ENCODE peak calls at places on chromosomes 12 and 14, in four cellular contexts. C, T, Q and B are unnamed samples.
A peak's percentile ranks its signal among the peaks of the same experiment; 100 is the strongest.

GRCh38 chr12:103975368-103975767 is 9.7 kb downstream of the TDG start:
- DNase-seq in C (no peak), T (no peak), Q (no peak), B (no peak)

GRCh38 chr12:2845280-2845679 is 10.4 kb upstream of the NRIP2 start:
- DNase-seq in C (peak; percentile 86), T (peak; percentile 69), Q (no peak), B (peak; percentile 72)

GRCh38 chr14:103696027-103696402 is 19.2 kb downstream of the XRCC3 start:
- DNase-seq in C (no peak), T (no peak), Q (no peak), B (no peak)

GRCh38 chr12:94445662-94446061 is 14.0 kb downstream of the CEP83 start:
- DNase-seq in C (no peak), T (peak; percentile 6), Q (no peak), B (no peak)

GRCh38 chr14:30214456-30215090 is 286.9 kb upstream of the PRKD1 start:
- DNase-seq in C (peak; percentile 39), T (peak; percentile 89), Q (no peak), B (peak; percentile 53)

GRCh38 chr12:125140918-125141573 is 75.8 kb downstream of the AACS start:
- DNase-seq in C (peak; percentile 74), T (peak; percentile 83), Q (no peak), B (peak; percentile 41)

GRCh38 chr12:25958254-25959068 is at the start of gene RASSF8:
- DNase-seq in C (peak; percentile 46), T (peak; percentile 59), Q (peak; percentile 37), B (no peak)

GRCh38 chr12:107749094-107749493 is 11.8 kb downstream of the PRDM4 start:
- DNase-seq in C (no peak), T (peak; percentile 46), Q (no peak), B (no peak)

GRCh38 chr14:23539209-23539866 is 12.2 kb downstream of the ZFHX2 start:
- DNase-seq in C (peak; percentile 17), T (peak; percentile 49), Q (no peak), B (no peak)

GRCh38 chr14:90275820-90276219 is 19.5 kb downstream of the PSMC1 start:
- DNase-seq in C (peak; percentile 94), T (peak; percentile 80), Q (no peak), B (no peak)

GRCh38 chr12:16509411-16509810 is 96.6 kb downstream of the LMO3 start:
- DNase-seq in C (no peak), T (no peak), Q (no peak), B (no peak)

GRCh38 chr14:50210074-50210473 is 21.3 kb downstream of the SOS2 start:
- DNase-seq in C (no peak), T (no peak), Q (no peak), B (no peak)

GRCh38 chr12:26123482-26123980 is 1.3 kb downstream of the BHLHE41 start:
- DNase-seq in C (no peak), T (peak; percentile 22), Q (no peak), B (no peak)

GRCh38 chr12:57452937-57453509 is 2.1 kb upstream of the INHBE start:
- DNase-seq in C (peak; percentile 81), T (peak; percentile 76), Q (peak; percentile 68), B (peak; percentile 51)

GRCh38 chr12:92533280-92533890 is 169.4 kb upstream of the PLEKHG7 start:
- DNase-seq in C (peak; percentile 55), T (peak; percentile 89), Q (no peak), B (peak; percentile 69)

GRCh38 chr14:99579077-99579836 is 24.8 kb downstream of the CCDC85C start:
- DNase-seq in C (no peak), T (no peak), Q (no peak), B (no peak)

GRCh38 chr14:24329736-24330135 is 5.1 kb downstream of the ADCY4 start:
- DNase-seq in C (no peak), T (no peak), Q (no peak), B (no peak)

DNA sequence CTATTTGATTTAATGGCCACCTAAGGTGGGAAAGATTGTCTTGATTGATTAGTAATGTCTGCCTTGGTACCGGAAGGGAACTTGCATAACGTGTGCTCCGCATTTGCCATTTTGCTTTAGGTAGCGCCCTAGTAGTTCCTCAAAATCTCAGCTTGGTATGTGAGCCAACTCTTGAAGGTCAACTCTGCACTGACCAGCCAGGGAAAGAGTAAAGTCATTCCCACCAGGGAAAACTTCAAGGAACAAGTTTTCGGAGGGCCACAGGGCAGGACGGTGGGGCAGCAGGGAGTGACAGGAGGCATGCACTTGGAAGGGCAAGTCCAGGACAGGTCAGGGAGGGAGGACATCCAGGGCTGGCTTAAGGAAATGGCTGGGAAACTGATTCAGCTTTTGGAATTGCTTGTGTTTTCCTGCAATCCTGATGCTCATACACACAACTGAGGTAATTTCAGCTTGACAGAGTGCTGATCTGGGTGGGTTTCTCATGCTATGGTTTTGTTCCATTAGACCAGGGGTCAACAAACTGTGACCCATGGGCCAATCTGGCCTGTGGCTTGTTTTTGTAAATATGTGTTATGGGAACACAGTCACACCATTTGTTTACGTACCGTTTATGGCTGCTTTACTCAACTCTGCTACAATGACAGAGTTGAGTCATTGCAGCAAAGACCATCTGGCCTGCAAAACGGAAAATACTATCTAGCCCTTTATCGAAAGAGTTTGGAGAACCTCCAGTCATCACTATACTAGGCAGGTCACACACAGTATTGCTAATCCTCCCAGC is 184.5 kb downstream of the RBM19 start:
- DNase-seq in C (peak; percentile 31), T (peak; percentile 77), Q (no peak), B (peak; percentile 22)
- H3K4me3 ChIP-seq in C (no peak overlapping the region), T (no peak overlapping the region), Q (no peak overlapping the region), B (no peak overlapping the region)

DNA sequence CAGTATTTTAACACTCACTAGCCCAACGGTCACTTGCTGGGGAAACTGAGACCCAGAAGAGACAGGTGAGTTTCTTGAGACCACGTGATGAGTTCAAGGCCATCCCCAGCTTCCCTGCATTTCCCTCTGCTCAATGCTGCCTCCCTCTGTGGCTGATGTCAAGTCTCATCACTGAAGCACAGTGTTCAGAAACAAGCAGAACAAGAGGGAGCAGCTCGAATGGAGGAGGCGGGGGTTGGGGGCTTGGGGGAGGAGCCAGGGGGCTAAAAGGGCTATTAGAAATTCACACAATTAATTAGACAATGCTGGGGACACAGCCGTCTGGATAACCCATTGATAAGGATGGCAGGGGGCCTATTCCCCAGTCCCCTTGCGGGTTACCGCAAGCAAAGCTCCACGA is 707.8 kb downstream of the MED13L start:
- DNase-seq in C (no peak), T (no peak), Q (no peak), B (no peak)
- H3K4me3 ChIP-seq in C (peak overlapping the region; percentile 41), T (no peak overlapping the region), Q (no peak overlapping the region), B (no peak overlapping the region)

GRCh38 chr12:108853426-108853825 is 4.0 kb downstream of the SSH1 start:
- DNase-seq in C (no peak), T (no peak), Q (no peak), B (no peak)

GRCh38 chr12:108854453-108855283 is 2.7 kb downstream of the SSH1 start:
- DNase-seq in C (peak; percentile 97), T (peak; percentile 100), Q (no peak), B (peak; percentile 97)

GRCh38 chr12:108854055-108854452 is 3.3 kb downstream of the SSH1 start:
- DNase-seq in C (peak; percentile 91), T (peak; percentile 98), Q (no peak), B (peak; percentile 90)

GRCh38 chr12:108850854-108851573 is 6.4 kb downstream of the SSH1 start:
- DNase-seq in C (peak; percentile 98), T (peak; percentile 89), Q (no peak), B (peak; percentile 76)

GRCh38 chr12:108852674-108853073 is 4.7 kb downstream of the SSH1 start:
- DNase-seq in C (no peak), T (no peak), Q (no peak), B (no peak)
- H3K4me3 ChIP-seq in C (peak overlapping the region; percentile 15), T (no peak overlapping the region), Q (no peak overlapping the region), B (no peak overlapping the region)

DNA sequence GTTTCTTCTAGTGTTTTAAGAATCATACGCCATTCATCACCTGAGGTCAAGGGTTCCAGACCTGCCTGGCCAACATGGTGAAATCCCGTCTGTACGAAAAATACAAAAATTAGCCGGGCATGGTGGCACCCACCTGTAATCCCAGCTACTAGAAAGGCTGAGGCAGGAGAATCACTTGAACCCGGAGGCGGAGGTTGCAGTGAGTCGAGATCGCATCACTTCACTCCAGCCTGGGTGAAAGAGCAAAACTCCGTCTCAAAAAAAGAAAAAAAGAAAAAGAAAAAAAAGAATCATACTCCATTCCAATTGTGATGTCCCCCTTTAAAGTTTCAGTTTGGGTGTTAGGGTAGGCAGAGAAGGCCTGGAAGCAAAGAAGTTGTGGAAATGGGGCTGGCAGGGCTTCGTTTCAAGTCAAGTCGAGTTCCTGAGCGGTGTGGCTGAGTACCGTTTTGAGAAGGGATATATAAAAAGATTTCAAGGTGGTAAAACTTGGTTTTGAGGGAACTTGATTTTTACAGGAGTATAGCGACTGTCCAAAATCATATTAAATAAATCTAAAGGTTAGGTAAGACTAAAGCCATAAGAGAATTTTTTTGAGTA is 1.5 kb upstream of the TAOK3 start:
- DNase-seq in C (no peak), T (no peak), Q (no peak), B (no peak)
- H3K4me3 ChIP-seq in C (no peak overlapping the region), T (no peak overlapping the region), Q (no peak overlapping the region), B (no peak overlapping the region)

GRCh38 chr14:64266206-64266605 is 28.0 kb downstream of the ESR2 start:
- DNase-seq in C (peak; percentile 21), T (peak; percentile 49), Q (no peak), B (peak; percentile 13)
- H3K4me3 ChIP-seq in C (no peak overlapping the region), T (no peak overlapping the region), Q (no peak overlapping the region), B (no peak overlapping the region)

GRCh38 chr14:86052868-86053267 is 522.9 kb downstream of the FLRT2 start:
- DNase-seq in C (no peak), T (no peak), Q (no peak), B (no peak)

GRCh38 chr14:86055512-86055911 is 525.6 kb downstream of the FLRT2 start:
- DNase-seq in C (no peak), T (peak; percentile 28), Q (no peak), B (no peak)

GRCh38 chr14:86057018-86057667 is 527.2 kb downstream of the FLRT2 start:
- DNase-seq in C (no peak), T (peak; percentile 47), Q (peak; percentile 16), B (no peak)
- H3K4me3 ChIP-seq in C (no peak overlapping the region), T (no peak overlapping the region), Q (no peak overlapping the region), B (no peak overlapping the region)

GRCh38 chr14:92106095-92106937 is at the start of gene ATXN3:
- DNase-seq in C (peak; percentile 97), T (peak; percentile 99), Q (peak; percentile 90), B (peak; percentile 98)

GRCh38 chr14:92108345-92109254 is 2.2 kb upstream of the ATXN3 start:
- DNase-seq in C (no peak), T (no peak), Q (no peak), B (no peak)

GRCh38 chr14:92105845-92106094 is 612 bp downstream of the ATXN3 start:
- DNase-seq in C (peak; percentile 33), T (no peak), Q (peak; percentile 35), B (no peak)

GRCh38 chr14:92103363-92103762 is 3.0 kb downstream of the ATXN3 start:
- DNase-seq in C (no peak), T (no peak), Q (no peak), B (no peak)

DNA sequence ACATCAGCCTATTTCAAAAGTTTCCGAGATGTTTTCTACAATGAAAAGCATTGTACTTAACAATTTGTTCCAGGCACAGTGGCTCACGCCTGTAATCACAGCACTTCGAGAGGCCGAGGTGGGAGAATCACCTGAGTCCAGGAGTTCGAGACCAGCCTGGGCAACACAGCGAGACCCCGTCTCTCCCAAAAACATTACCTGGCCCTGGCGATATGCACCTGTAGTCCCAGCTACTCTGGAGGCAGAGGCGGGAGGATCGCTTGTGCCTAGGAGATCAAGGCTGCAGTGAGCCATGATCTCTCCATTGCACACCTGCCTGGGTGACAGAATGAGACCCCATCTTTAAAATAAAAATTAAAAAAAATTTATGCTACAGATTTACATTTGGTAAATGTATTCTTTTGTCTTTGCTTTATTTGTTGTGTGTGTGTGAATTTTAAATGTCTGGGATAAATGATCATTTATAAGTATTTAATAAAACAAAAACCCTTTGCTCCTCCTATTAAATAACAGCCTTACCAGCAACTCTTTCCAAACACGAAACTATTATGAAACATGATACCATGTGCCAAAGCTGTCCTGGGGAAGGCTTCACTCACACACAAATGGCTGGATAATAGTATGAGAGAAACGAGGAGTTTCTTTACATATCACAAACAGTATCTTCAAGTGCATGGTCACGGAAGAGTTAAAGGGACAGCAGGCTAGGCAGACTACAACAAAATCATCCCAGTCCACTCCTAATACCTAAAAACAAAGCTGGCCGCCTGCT is 1.1 kb downstream of the ATXN3 start:
- DNase-seq in C (no peak), T (peak; percentile 53), Q (no peak), B (peak; percentile 7)
- H3K4me3 ChIP-seq in C (peak overlapping the region; percentile 87), T (peak overlapping the region; percentile 90), Q (peak overlapping the region; percentile 75), B (peak overlapping the region; percentile 89)